ENCODE peak calls at places on chromosomes 4 and X, in four cellular contexts. Q is pancreas, J is nephron progenitor cell, D is HFFc6. W is an unnamed sample.

GRCh38 chr4:104330125-104330524 is 164.6 kb downstream of the CXXC4 start:
- DNase-seq in D (no peak), J (no peak), Q (no peak), W (no peak)

GRCh38 chr4:1061747-1062146 is 50.3 kb downstream of the FGFRL1 start:
- DNase-seq in J (no peak), D (no peak), Q (no peak), W (no peak)

GRCh38 chr4:36325499-36325898 is 44.1 kb downstream of the DTHD1 start:
- DNase-seq in J (no peak), D (no peak), Q (no peak), W (no peak)

GRCh38 chr4:176360446-176360845 is 40.7 kb downstream of the SPCS3 start:
- DNase-seq in D (peak), J (no peak), Q (no peak), W (no peak)

GRCh38 chr4:82984459-82984858 is 26.2 kb downstream of the LIN54 start:
- DNase-seq in D (peak), J (no peak), Q (no peak), W (no peak)

GRCh38 chr4:6969826-6970800 is 60.5 kb downstream of the TBC1D14 start:
- DNase-seq in J (no peak), Q (no peak), D (no peak), W (no peak)

GRCh38 chr4:88610771-88611170 is 18.5 kb downstream of the HERC3 start:
- DNase-seq in J (no peak), Q (peak), D (no peak), W (no peak)

GRCh38 chr4:102263024-102263787 is 82.1 kb downstream of the SLC39A8 start:
- DNase-seq in D (peak), J (no peak), Q (no peak), W (no peak)

GRCh38 chr4:123631699-123632098 is 235.1 kb downstream of the SPRY1 start:
- DNase-seq in D (peak), J (no peak), Q (no peak), W (no peak)

GRCh38 chr4:175776217-175776616 is 35.8 kb downstream of the GPM6A start:
- DNase-seq in D (no peak), Q (no peak), J (no peak), W (no peak)

GRCh38 chr4:127708985-127709384 is 21.2 kb upstream of the SLC25A31 start:
- DNase-seq in J (no peak), Q (peak), D (peak), W (no peak)

GRCh38 chr4:138448169-138448568 is 206.0 kb upstream of the SLC7A11 start:
- DNase-seq in Q (no peak), D (no peak), J (no peak), W (no peak)

GRCh38 chr4:36997727-36998126 is 246.8 kb upstream of the NWD2 start:
- DNase-seq in D (no peak), Q (no peak), J (no peak), W (no peak)

GRCh38 chrX:136491832-136492231 is 4.1 kb downstream of the BRS3 start:
- DNase-seq in Q (no peak), D (no peak), J (no peak), W (no peak)

GRCh38 chrX:136487647-136488046 is at the start of gene BRS3:
- DNase-seq in J (no peak), D (no peak), Q (no peak), W (no peak)

GRCh38 chrX:136488706-136489105 is 959 bp downstream of the BRS3 start:
- DNase-seq in D (no peak), J (no peak), Q (no peak), W (no peak)
- TF ChIP-seq CTCF in D (no peak), J (no peak), Q (no peak), W (no peak)

GRCh38 chr4:74793757-74794340 is 474 bp downstream of the BTC start:
- DNase-seq in Q (peak), D (no peak), J (peak), W (peak)
- TF ChIP-seq CTCF in Q (peak), D (no peak), J (peak), W (peak)

GRCh38 chr4:95156452-95156765 is 392.4 kb downstream of the UNC5C start:
- DNase-seq in Q (no peak), J (no peak), D (no peak), W (no peak)
- TF ChIP-seq CTCF in Q (no peak), J (peak), D (peak), W (peak)

DNA sequence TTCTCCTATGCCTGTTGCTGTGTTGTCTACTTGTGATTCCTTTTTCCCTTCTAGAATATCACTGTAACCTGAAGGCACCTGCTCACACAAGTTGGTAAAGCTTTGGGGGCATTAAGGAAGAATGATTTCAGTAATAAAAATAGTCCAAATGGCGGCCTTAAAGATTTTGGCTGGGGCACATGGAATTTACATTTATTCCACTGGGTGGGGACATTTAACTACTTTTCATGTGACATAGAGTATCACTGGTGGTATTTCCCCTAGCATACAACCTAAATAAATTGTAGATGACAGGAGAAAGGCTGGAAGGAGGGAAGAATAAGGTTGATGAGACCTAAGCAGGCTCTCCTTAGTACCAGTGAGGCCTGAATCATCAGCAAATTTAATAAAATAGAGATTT is 121.8 kb upstream of the EDA2R start:
- DNase-seq in J (no peak), D (no peak), Q (no peak), W (no peak)
- TF ChIP-seq CTCF in J (no peak), D (peak), Q (no peak), W (peak)

DNA sequence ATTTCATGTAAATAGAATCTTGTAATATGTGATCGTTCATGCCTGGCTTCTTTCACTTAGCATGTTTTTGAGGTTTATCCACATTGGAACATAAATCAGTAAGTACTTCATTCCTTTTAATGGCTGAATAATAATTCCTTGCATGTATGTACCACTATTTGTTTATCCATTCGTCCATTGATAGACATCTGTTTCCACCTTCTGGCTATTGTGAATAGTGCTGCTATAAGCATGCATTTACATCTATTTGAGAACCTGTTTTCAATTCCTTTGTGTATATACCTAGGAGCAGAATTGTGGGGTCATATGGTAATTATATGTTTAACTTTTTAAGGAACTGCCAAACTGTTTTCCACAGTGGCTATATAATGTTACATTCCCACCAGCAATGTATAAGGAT is 356.7 kb upstream of the DIPK2B start:
- DNase-seq in D (peak), Q (no peak), J (no peak), W (no peak)
- TF ChIP-seq CTCF in D (peak), Q (no peak), J (no peak), W (no peak)

GRCh38 chrX:119943185-119943988 is at the start of gene NKAP:
- DNase-seq in J (peak), D (peak), Q (peak), W (peak)
- TF ChIP-seq CTCF in J (no peak), D (peak), Q (no peak), W (no peak)